ENCODE peak calls at places on chromosomes 6 and 20, in nine cellular contexts. Y is CD8-positive, alpha-beta T cell; U is H9; E is MM.1S; V is A549; G is adrenal gland; C is colonic mucosa; S is esophagus squamous epithelium; A is aorta. B is an unnamed sample. For H3K9me3 and H3K4me1, the result is how much of the 10 kb centered on the place peaks cover.

GRCh38 chr6:3518356-3518841 is 61.5 kb upstream of the SLC22A23 start:
- DNase-seq in V (peak), C (peak), G (peak), S (no peak), U (peak), A (no peak), Y (no peak), E (no peak), B (peak)

GRCh38 chr6:75334266-75335040 is 49.9 kb upstream of the TMEM30A start:
- DNase-seq in S (no peak), A (no peak), G (no peak), V (no peak), Y (no peak), C (no peak), E (no peak), U (peak), B (no peak)

GRCh38 chr6:143513410-143513809 is 1.9 kb upstream of the FUCA2 start:
- DNase-seq in E (no peak), S (no peak), G (peak), A (no peak), C (peak), U (peak), Y (peak), V (no peak), B (no peak)

GRCh38 chr20:13397300-13397724 is 176.2 kb downstream of the ISM1 start:
- DNase-seq in S (no peak), Y (no peak), C (no peak), G (no peak), E (peak), V (no peak), A (no peak), U (no peak), B (no peak)

GRCh38 chr20:10689385-10689784 is 15.6 kb upstream of the JAG1 start:
- DNase-seq in U (no peak), E (no peak), G (no peak), V (no peak), S (no peak), Y (no peak), C (peak), A (no peak), B (no peak)

GRCh38 chr20:55057779-55058415 is 582.5 kb downstream of the DOK5 start:
- DNase-seq in G (no peak), Y (no peak), V (no peak), C (no peak), U (no peak), S (no peak), A (no peak), E (peak), B (no peak)

GRCh38 chr6:123635144-123635543 is 1.6 kb downstream of the TRDN start:
- DNase-seq in C (no peak), V (no peak), Y (no peak), S (no peak), A (no peak), E (no peak), U (no peak), G (no peak), B (peak)

GRCh38 chr6:133980168-133980567 is 27.1 kb downstream of the TBPL1 start:
- DNase-seq in A (no peak), C (no peak), V (no peak), S (no peak), E (no peak), U (no peak), G (no peak), Y (no peak), B (no peak)

GRCh38 chr6:122407712-122408111 is 8.3 kb downstream of the HSF2 start:
- DNase-seq in V (no peak), U (no peak), E (no peak), S (no peak), G (no peak), A (no peak), Y (no peak), C (no peak), B (no peak)

GRCh38 chr6:141540207-141540606 is 592.5 kb upstream of the GJE1 start:
- DNase-seq in A (no peak), V (no peak), E (no peak), G (no peak), U (no peak), C (no peak), Y (no peak), S (no peak), B (no peak)

GRCh38 chr6:37479266-37479854 is 20.3 kb downstream of the CCDC167 start:
- DNase-seq in E (no peak), Y (no peak), S (no peak), C (no peak), A (no peak), V (no peak), U (no peak), G (no peak), B (no peak)

GRCh38 chr6:160417550-160417949 is 69.4 kb downstream of the SLC22A3 start:
- DNase-seq in A (no peak), E (no peak), Y (no peak), V (no peak), S (no peak), U (no peak), G (no peak), C (no peak), B (no peak)

GRCh38 chr6:91713911-91714310 is 1127.0 kb upstream of the MAP3K7 start:
- DNase-seq in E (no peak), V (no peak), Y (no peak), A (no peak), S (no peak), U (no peak), C (no peak), G (no peak), B (no peak)

GRCh38 chr6:104969108-104969507 is 12.2 kb downstream of the LIN28B start:
- DNase-seq in E (no peak), C (no peak), Y (no peak), V (no peak), G (no peak), S (no peak), U (no peak), A (no peak), B (no peak)

GRCh38 chr20:49186535-49187329 is 1.4 kb downstream of the STAU1 start:
- DNase-seq in S (no peak), A (peak), G (peak), C (peak), V (peak), E (peak), U (no peak), Y (peak), B (peak)

GRCh38 chr20:11497543-11497942 is 420.1 kb upstream of the BTBD3 start:
- DNase-seq in U (no peak), S (no peak), Y (no peak), C (no peak), V (no peak), G (no peak), A (no peak), E (no peak), B (no peak)

GRCh38 chr6:25456249-25456648 is 177.1 kb downstream of the CARMIL1 start:
- DNase-seq in A (no peak), Y (no peak), G (no peak), V (no peak), E (no peak), S (no peak), U (no peak), C (no peak), B (no peak)

GRCh38 chr6:30884521-30885480 is 482 bp downstream of the DDR1 start:
- DNase-seq in V (peak), Y (no peak), A (peak), C (peak), G (peak), U (peak), E (no peak), S (no peak), B (peak)

GRCh38 chr6:30886897-30887255 is 2.6 kb downstream of the DDR1 start:
- DNase-seq in Y (no peak), U (no peak), A (no peak), V (no peak), S (no peak), G (no peak), C (no peak), E (no peak), B (no peak)

GRCh38 chr6:30885481-30885998 is 1.2 kb downstream of the DDR1 start:
- DNase-seq in Y (no peak), U (peak), S (no peak), V (peak), A (no peak), G (no peak), E (no peak), C (peak), B (peak)

GRCh38 chr6:30887901-30888300 is 3.6 kb downstream of the DDR1 start:
- DNase-seq in S (no peak), G (no peak), V (no peak), E (no peak), Y (no peak), U (no peak), C (no peak), A (no peak), B (no peak)

GRCh38 chr6:30885999-30886896 is 1.9 kb downstream of the DDR1 start:
- DNase-seq in U (peak), C (peak), V (peak), G (peak), E (no peak), Y (no peak), S (no peak), A (no peak), B (peak)
- H3K27ac ChIP-seq in U (peak), C (peak), V (peak), G (peak), E (no peak), Y (no peak), S (peak), A (no peak), B (peak)

GRCh38 chr20:15333170-15333569 is 995.8 kb upstream of the FLRT3 start:
- DNase-seq in C (no peak), V (no peak), S (no peak), Y (no peak), A (no peak), E (no peak), G (no peak), U (no peak), B (no peak)
- H3K9me3 ChIP-seq in C (under half), V (under half), S (under half), Y (under half), A (under half), E (under half), G (under half), U (under half), B (under half)

GRCh38 chr6:10535198-10535597 is 14.0 kb downstream of the GCNT2 start:
- DNase-seq in S (no peak), E (no peak), C (no peak), U (no peak), Y (no peak), G (no peak), A (no peak), V (no peak), B (no peak)
- H3K4me1 ChIP-seq in S (under half), E (under half), C (under half), U (under half), Y (under half), G (under half), A (under half), V (under half), B (under half)

GRCh38 chr6:150258381-150258780 is 110.4 kb upstream of the IYD start:
- DNase-seq in C (no peak), E (no peak), V (no peak), U (no peak), G (no peak), Y (no peak), A (no peak), S (no peak), B (no peak)
- H3K27ac ChIP-seq in C (no peak), E (no peak), V (no peak), U (no peak), G (no peak), Y (no peak), A (no peak), S (no peak), B (no peak)

DNA sequence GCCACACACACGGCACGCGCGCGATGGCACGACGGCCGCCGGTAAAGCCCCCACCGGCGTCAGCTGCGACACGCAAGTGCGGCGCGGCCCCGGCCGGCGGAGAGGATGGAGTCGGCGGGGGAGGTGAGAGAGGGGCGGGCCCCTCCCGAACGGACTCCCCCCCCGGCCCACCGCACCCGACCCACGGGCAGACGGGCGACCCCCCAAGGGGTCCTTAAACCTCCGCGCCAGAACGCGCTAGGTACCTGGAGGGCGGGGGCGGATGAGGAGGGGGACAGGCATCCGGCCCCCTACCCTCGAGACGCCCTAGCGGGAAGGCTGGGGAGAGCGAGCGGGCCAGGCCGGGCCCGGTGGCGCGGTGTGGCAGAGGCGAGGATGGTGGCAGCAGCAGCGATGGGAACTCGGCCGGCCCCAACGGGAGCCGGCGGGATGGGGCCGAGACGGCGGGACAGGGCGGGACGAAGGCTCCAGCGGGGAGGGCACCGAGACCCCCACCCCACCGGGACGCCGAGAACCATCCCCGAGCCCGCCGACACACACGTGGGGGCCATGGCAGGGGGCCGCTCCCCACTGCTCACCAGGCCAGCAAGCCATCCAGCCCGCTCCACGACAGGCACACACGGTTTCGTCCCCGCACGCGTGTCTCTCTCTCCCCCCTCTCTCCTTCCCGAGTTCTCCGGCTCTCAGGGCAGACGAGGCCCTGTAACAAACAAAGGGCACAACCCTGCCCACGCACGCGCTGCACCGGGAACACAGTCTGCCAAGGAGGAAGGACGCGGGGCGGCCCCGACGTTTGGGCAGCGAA is 1515.4 kb upstream of the DEFB115 start:
- DNase-seq in G (no peak), A (peak), U (no peak), Y (no peak), E (no peak), V (no peak), S (no peak), C (no peak), B (no peak)
- H3K9me3 ChIP-seq in G (under half), A (under half), U (under half), Y (under half), E (under half), V (under half), S (half or more), C (under half), B (under half)

B was measured in gastrocnemius medialis.